ENCODE peak calls at places on chromosomes 11 and 22, in seven cellular contexts. T is endothelial cell; H is activated CD4-positive, alpha-beta T cell treated with anti-CD3 and anti-CD28 coated beads, Interleukin-2, amount 50 U/mL, for 1 hour; A is HTR-8/SVneo; B is T-helper 9 cell; J is neural progenitor cell; V is activated T-helper 1 cell treated with anti-CD3 and anti-CD28 coated beads, Interleukin-12 subunit alpha, Interleukin-12 subunit beta, Interleukin-2, Interleukin-4 antibody, amounts not matched to agents 30 ng/mL and 10 ng/mL and 1 ng/mL, durations not matched to agents 14 hours and 24 hours and 36 hours. X is an unnamed sample.

GRCh38 chr11:119421941-119422504 is 949 bp downstream of the THY1 start:
- DNase-seq in T (peak), H (no peak), A (no peak), B (no peak), J (peak), V (no peak), X (peak)

GRCh38 chr11:128658499-128658898 is 35.4 kb upstream of the FLI1 start:
- DNase-seq in T (no peak), H (no peak), A (no peak), B (no peak), J (no peak), V (no peak), X (no peak)

GRCh38 chr11:87082590-87082989 is 44.9 kb downstream of the TMEM135 start:
- DNase-seq in T (no peak), H (no peak), A (no peak), B (no peak), J (no peak), V (no peak), X (no peak)

GRCh38 chr11:60251485-60252207 is 8.7 kb upstream of the MS4A4E start:
- DNase-seq in T (no peak), H (no peak), A (peak), B (no peak), J (peak), V (no peak), X (no peak)

GRCh38 chr11:17547051-17547577 is at the start of gene OTOG:
- DNase-seq in T (no peak), H (no peak), A (no peak), B (no peak), J (peak), V (no peak), X (no peak)

GRCh38 chr22:22785316-22786065 is 102.1 kb upstream of the IGLL5 start:
- DNase-seq in T (no peak), H (no peak), A (no peak), B (no peak), J (no peak), V (no peak), X (no peak)

GRCh38 chr22:50606561-50607365 is 6.2 kb downstream of the MAPK8IP2 start:
- DNase-seq in T (no peak), H (no peak), A (no peak), B (no peak), J (no peak), V (no peak), X (no peak)

GRCh38 chr11:11461473-11461872 is 108.4 kb upstream of the CSNK2A3 start:
- DNase-seq in T (no peak), H (no peak), A (no peak), B (no peak), J (no peak), V (no peak), X (no peak)

GRCh38 chr11:65116370-65117205 is 913 bp downstream of the ZNHIT2 start:
- DNase-seq in T (peak), H (peak), A (no peak), B (peak), J (peak), V (peak), X (no peak)

GRCh38 chr11:35389112-35389511 is 30.2 kb downstream of the SLC1A2 start:
- DNase-seq in T (no peak), H (no peak), A (no peak), B (no peak), J (no peak), V (no peak), X (no peak)

GRCh38 chr11:43923327-43924111 is 18.9 kb upstream of the C11orf96 start:
- DNase-seq in T (no peak), H (no peak), A (no peak), B (no peak), J (peak), V (no peak), X (no peak)

GRCh38 chr22:37827056-37827455 is 3.9 kb downstream of the GALR3 start:
- DNase-seq in T (no peak), H (no peak), A (no peak), B (no peak), J (no peak), V (no peak), X (no peak)

GRCh38 chr11:27372159-27372558 is 9.1 kb upstream of the CCDC34 start:
- DNase-seq in T (no peak), H (no peak), A (no peak), B (no peak), J (no peak), V (no peak), X (no peak)